ENCODE peak calls at places on chromosome 15, in eight cellular contexts. F is heart right ventricle, K is GM20000, W is transverse colon, O is HFF-Myc, E is mammary epithelial cell, M is brain microvascular endothelial cell, S is endothelial cell. D is an unnamed sample.

GRCh38 chr15:31511707-31512310 is 185.2 kb downstream of the KLF13 start:
- DNase-seq in W (no peak), K (peak; percentile 43), M (no peak), F (no peak), E (no peak), O (no peak), S (no peak), D (no peak)

GRCh38 chr15:68638953-68639500 is 60.2 kb downstream of the CORO2B start:
- DNase-seq in K (no peak), S (no peak), E (peak; percentile 15), F (no peak), W (no peak), O (no peak), M (peak; percentile 45), D (no peak)

GRCh38 chr15:74302821-74303359 is 64.6 kb downstream of the CYP11A1 start:
- DNase-seq in S (peak; percentile 77), E (peak; percentile 15), F (peak; percentile 47), K (peak; percentile 73), W (peak; percentile 32), O (no peak), M (no peak), D (peak; percentile 53)

GRCh38 chr15:63006032-63006878 is 36.3 kb upstream of the TPM1 start:
- DNase-seq in E (peak; percentile 31), M (no peak), S (no peak), O (no peak), K (no peak), W (no peak), F (no peak), D (no peak)

GRCh38 chr15:60899322-60899966 is 329.7 kb downstream of the RORA start:
- DNase-seq in O (no peak), M (no peak), K (peak; percentile 48), F (no peak), W (no peak), E (no peak), S (no peak), D (no peak)

GRCh38 chr15:75923756-75924155 is 20.1 kb downstream of the FBXO22 start:
- DNase-seq in M (no peak), F (no peak), O (no peak), W (no peak), E (no peak), S (no peak), K (no peak), D (no peak)

GRCh38 chr15:33675246-33675645 is 293.1 kb upstream of the CHRM5 start:
- DNase-seq in O (peak; percentile 11), W (no peak), S (no peak), M (peak; percentile 6), K (peak; percentile 55), F (no peak), E (peak; percentile 27), D (no peak)

GRCh38 chr15:57527382-57528091 is 64.2 kb upstream of the MYZAP start:
- DNase-seq in S (peak; percentile 27), W (no peak), E (peak; percentile 68), F (peak; percentile 58), O (peak; percentile 64), M (peak; percentile 79), K (peak; percentile 59), D (no peak)

GRCh38 chr15:28107111-28107893 is 8.2 kb upstream of the OCA2 start:
- DNase-seq in K (peak; percentile 58), E (no peak), M (no peak), W (no peak), F (no peak), O (no peak), S (peak; percentile 45), D (no peak)

GRCh38 chr15:68820205-68820588 is 498 bp downstream of the ANP32A start:
- DNase-seq in F (peak; percentile 48), M (peak; percentile 19), E (no peak), K (peak; percentile 38), O (no peak), S (peak; percentile 18), W (peak; percentile 52), D (peak; percentile 74)

GRCh38 chr15:60004019-60004845 is at the start of gene FOXB1:
- DNase-seq in F (no peak), S (peak; percentile 66), M (no peak), E (no peak), O (no peak), W (no peak), K (peak; percentile 38), D (no peak)

GRCh38 chr15:64333516-64333915 is 22.5 kb downstream of the CSNK1G1 start:
- DNase-seq in M (no peak), O (no peak), K (no peak), W (no peak), F (no peak), S (no peak), E (no peak), D (no peak)

GRCh38 chr15:64337761-64338160 is 18.2 kb downstream of the CSNK1G1 start:
- DNase-seq in S (no peak), W (no peak), O (no peak), M (no peak), E (no peak), F (no peak), K (no peak), D (no peak)

GRCh38 chr15:64334530-64334929 is 21.4 kb downstream of the CSNK1G1 start:
- DNase-seq in E (no peak), K (no peak), W (peak; percentile 39), O (no peak), S (no peak), M (no peak), F (no peak), D (peak; percentile 52)

DNA sequence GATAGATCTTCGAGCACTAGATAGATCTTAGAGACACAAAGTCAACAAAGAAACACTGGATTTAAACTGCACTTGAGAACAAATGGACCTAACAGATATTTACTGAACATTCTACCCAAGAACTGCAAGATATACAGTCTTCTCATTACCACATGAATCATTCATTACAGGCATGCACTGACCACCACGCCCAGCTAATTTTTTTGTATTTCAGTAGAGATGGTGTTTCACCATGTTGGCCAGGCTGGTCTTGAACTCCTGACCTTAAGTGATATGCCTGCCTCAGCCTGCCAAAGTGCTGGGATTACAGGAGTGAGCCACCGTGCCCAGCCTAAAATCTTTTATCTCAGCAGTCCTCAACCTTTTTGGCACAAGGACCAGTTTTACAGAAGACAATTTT is 22.0 kb downstream of the CSNK1G1 start:
- DNase-seq in S (no peak), E (peak; percentile 48), W (no peak), F (no peak), K (no peak), O (no peak), M (no peak), D (no peak)
- TF ChIP-seq CTCF in S (no peak), E (no peak), W (no peak), F (no peak), K (no peak), O (no peak), M (no peak), D (no peak)

DNA sequence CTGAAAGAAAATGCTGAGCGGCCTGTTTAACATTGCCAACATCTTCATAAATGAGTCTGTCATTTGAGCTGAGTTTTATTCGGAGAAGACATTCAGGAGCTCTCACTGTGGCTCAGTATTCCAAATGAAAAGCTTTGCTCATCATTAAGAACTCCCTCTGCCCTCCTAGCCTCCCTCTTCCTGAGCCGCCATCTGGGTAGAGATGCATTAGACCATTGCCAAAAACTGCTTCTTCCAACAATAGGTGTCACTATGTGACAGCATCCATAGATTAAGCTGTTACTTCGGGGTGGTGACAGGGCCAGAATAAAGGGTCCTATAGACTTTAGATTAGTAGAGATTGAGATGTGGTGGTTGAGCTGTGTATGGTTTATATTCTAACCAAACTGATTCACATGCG is 501.4 kb upstream of the NR2F2 start:
- DNase-seq in E (no peak), W (no peak), K (no peak), F (no peak), S (no peak), M (no peak), O (no peak), D (no peak)
- TF ChIP-seq CTCF in E (no peak), W (no peak), K (no peak), F (no peak), S (no peak), M (no peak), O (no peak), D (no peak)

GRCh38 chr15:49901867-49902775 is 216.9 kb downstream of the ATP8B4 start:
- DNase-seq in M (peak; percentile 34), E (peak; percentile 5), F (no peak), S (no peak), W (no peak), O (no peak), K (no peak), D (no peak)
- TF ChIP-seq CTCF in M (peak; percentile 42), E (peak; percentile 14), F (peak; percentile 47), S (no peak), W (no peak), O (peak; percentile 40), K (no peak), D (no peak)

GRCh38 chr15:94385441-94385840 is 154.1 kb downstream of the MCTP2 start:
- DNase-seq in M (no peak), F (no peak), O (no peak), K (no peak), W (no peak), S (no peak), E (no peak), D (no peak)

GRCh38 chr15:94383041-94383440 is 151.7 kb downstream of the MCTP2 start:
- DNase-seq in E (no peak), S (no peak), W (no peak), F (no peak), M (no peak), O (no peak), K (no peak), D (no peak)

GRCh38 chr15:94383706-94384105 is 152.3 kb downstream of the MCTP2 start:
- DNase-seq in O (no peak), M (peak; percentile 43), E (peak; percentile 42), S (no peak), F (no peak), K (no peak), W (no peak), D (no peak)

GRCh38 chr15:94387442-94387841 is 156.1 kb downstream of the MCTP2 start:
- DNase-seq in M (no peak), K (no peak), E (no peak), O (no peak), W (no peak), F (no peak), S (no peak), D (no peak)

GRCh38 chr15:94387854-94388441 is 156.6 kb downstream of the MCTP2 start:
- DNase-seq in E (no peak), F (no peak), O (no peak), M (no peak), W (no peak), K (no peak), S (no peak), D (no peak)
- TF ChIP-seq CTCF in E (no peak), F (no peak), O (no peak), M (no peak), W (no peak), K (no peak), S (no peak), D (no peak)

D was measured in mucosa of descending colon.